ENCODE peak calls at places on chromosome 20, in nine cellular contexts. A is Caco-2, Y is pancreas, V is fibroblast of lung, M is ovary, H is left ventricle myocardium inferior, O is AG04450, B is transverse colon, W is heart left ventricle. X is an unnamed sample. For H3K27me3, the result is how much of the 10 kb centered on the place peaks cover.

GRCh38 chr20:11159728-11160127 is 485.9 kb upstream of the JAG1 start:
- DNase-seq in A (no peak), Y (no peak), V (peak), M (no peak), H (no peak), O (peak), B (peak), W (no peak), X (no peak)

GRCh38 chr20:40056186-40056585 is 632.9 kb downstream of the MAFB start:
- DNase-seq in A (no peak), Y (no peak), V (no peak), M (no peak), H (no peak), O (no peak), B (no peak), W (no peak), X (no peak)

GRCh38 chr20:60242836-60243520 is 284.8 kb downstream of the CDH26 start:
- DNase-seq in A (no peak), Y (no peak), V (peak), M (no peak), H (no peak), O (no peak), B (no peak), W (no peak), X (no peak)

GRCh38 chr20:54922096-54922495 is 446.7 kb downstream of the DOK5 start:
- DNase-seq in A (no peak), Y (no peak), V (no peak), M (no peak), H (no peak), O (no peak), B (no peak), W (no peak), X (no peak)

GRCh38 chr20:60553095-60553494 is 594.9 kb downstream of the CDH26 start:
- DNase-seq in A (no peak), Y (no peak), V (no peak), M (no peak), H (no peak), O (no peak), B (no peak), W (no peak), X (no peak)

GRCh38 chr20:58018590-58018989 is 209.9 kb downstream of the ANKRD60 start:
- DNase-seq in A (no peak), Y (no peak), V (no peak), M (no peak), H (no peak), O (no peak), B (no peak), W (no peak), X (no peak)

GRCh38 chr20:19713851-19714716 is 44.0 kb upstream of the RIN2 start:
- DNase-seq in A (peak), Y (no peak), V (no peak), M (no peak), H (no peak), O (no peak), B (peak), W (no peak), X (no peak)

GRCh38 chr20:56575157-56575556 is 42.1 kb downstream of the FAM209B start:
- DNase-seq in A (no peak), Y (no peak), V (no peak), M (no peak), H (no peak), O (no peak), B (no peak), W (no peak), X (no peak)

GRCh38 chr20:9617062-9617461 is 102.7 kb downstream of the LAMP5 start:
- DNase-seq in A (peak), Y (no peak), V (peak), M (peak), H (peak), O (peak), B (peak), W (no peak), X (peak)

GRCh38 chr20:57434390-57434700 is 43.1 kb downstream of the RBM38 start:
- DNase-seq in A (no peak), Y (peak), V (no peak), M (no peak), H (no peak), O (no peak), B (no peak), W (no peak), X (peak)

GRCh38 chr20:49485563-49485962 is 3.1 kb upstream of the KCNB1 start:
- DNase-seq in A (no peak), Y (no peak), V (no peak), M (no peak), H (no peak), O (no peak), B (no peak), W (no peak), X (no peak)

GRCh38 chr20:49541733-49542513 is 26.0 kb downstream of the PTGIS start:
- DNase-seq in A (peak), Y (no peak), V (peak), M (peak), H (peak), O (peak), B (peak), W (no peak), X (peak)

GRCh38 chr20:44104807-44105517 is 82.0 kb downstream of the JPH2 start:
- DNase-seq in A (no peak), Y (no peak), V (peak), M (no peak), H (no peak), O (peak), B (no peak), W (no peak), X (no peak)

GRCh38 chr20:6966721-6967120 is 199.2 kb downstream of the BMP2 start:
- DNase-seq in A (no peak), Y (no peak), V (peak), M (no peak), H (no peak), O (no peak), B (no peak), W (no peak), X (no peak)

GRCh38 chr20:50533061-50533460 is 22.9 kb downstream of the PTPN1 start:
- DNase-seq in A (no peak), Y (no peak), V (no peak), M (no peak), H (no peak), O (no peak), B (no peak), W (no peak), X (no peak)

GRCh38 chr20:37337208-37337955 is 8.6 kb upstream of the SRC start:
- DNase-seq in A (no peak), Y (no peak), V (no peak), M (peak), H (no peak), O (no peak), B (no peak), W (no peak), X (no peak)

GRCh38 chr20:57417830-57418780 is 26.9 kb downstream of the RBM38 start:
- DNase-seq in A (no peak), Y (peak), V (no peak), M (no peak), H (no peak), O (no peak), B (no peak), W (no peak), X (no peak)

GRCh38 chr20:33969563-33969962 is 24.1 kb upstream of the RALY start:
- DNase-seq in A (no peak), Y (no peak), V (no peak), M (no peak), H (no peak), O (no peak), B (no peak), W (no peak), X (no peak)

GRCh38 chr20:17452441-17452840 is 78.7 kb downstream of the BFSP1 start:
- DNase-seq in A (no peak), Y (no peak), V (no peak), M (no peak), H (no peak), O (no peak), B (no peak), W (no peak), X (no peak)

GRCh38 chr20:33910056-33910455 is 83.7 kb upstream of the RALY start:
- DNase-seq in A (no peak), Y (no peak), V (peak), M (no peak), H (no peak), O (no peak), B (no peak), W (no peak), X (no peak)

GRCh38 chr20:59455392-59456341 is 148.7 kb upstream of the PHACTR3 start:
- DNase-seq in A (peak), Y (no peak), V (no peak), M (no peak), H (peak), O (no peak), B (no peak), W (no peak), X (peak)

GRCh38 chr20:51116765-51117686 is 94.1 kb upstream of the KCNG1 start:
- DNase-seq in A (no peak), Y (no peak), V (peak), M (no peak), H (no peak), O (peak), B (no peak), W (no peak), X (no peak)

GRCh38 chr20:58277578-58278344 is 31.8 kb upstream of the RAB22A start:
- DNase-seq in A (no peak), Y (no peak), V (no peak), M (no peak), H (no peak), O (no peak), B (no peak), W (no peak), X (no peak)

GRCh38 chr20:43473058-43473704 is 15.5 kb downstream of the SRSF6 start:
- DNase-seq in A (no peak), Y (no peak), V (no peak), M (no peak), H (no peak), O (no peak), B (no peak), W (no peak), X (no peak)

GRCh38 chr20:19995220-19995863 is 21.8 kb upstream of the NAA20 start:
- DNase-seq in A (peak), Y (no peak), V (peak), M (no peak), H (no peak), O (no peak), B (no peak), W (no peak), X (no peak)

GRCh38 chr20:45097485-45098095 is 3.3 kb downstream of the KCNS1 start:
- DNase-seq in A (no peak), Y (no peak), V (peak), M (no peak), H (no peak), O (no peak), B (peak), W (no peak), X (no peak)

GRCh38 chr20:52103469-52103910 is 88.1 kb downstream of the ZFP64 start:
- DNase-seq in A (no peak), Y (no peak), V (peak), M (no peak), H (no peak), O (no peak), B (no peak), W (no peak), X (no peak)

DNA sequence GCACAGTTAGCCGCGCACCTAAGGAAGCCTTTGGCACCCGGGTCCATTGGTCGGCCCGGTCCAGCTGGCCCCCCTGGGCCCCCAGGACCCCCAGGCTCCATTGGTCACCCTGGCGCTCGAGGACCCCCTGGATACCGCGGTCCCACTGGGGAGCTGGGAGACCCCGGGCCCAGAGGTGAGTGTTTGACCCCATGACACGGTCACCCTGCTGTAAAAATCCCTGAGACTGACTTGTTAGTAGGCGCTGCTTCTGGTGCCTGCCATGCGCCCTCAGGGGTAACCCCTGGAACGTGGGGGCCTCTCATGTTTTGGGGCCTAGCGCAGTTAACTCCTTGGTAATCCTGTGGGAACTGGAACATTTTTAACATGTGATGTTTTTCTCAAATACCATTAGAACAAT is 20.2 kb downstream of the COL9A3 start:
- DNase-seq in A (no peak), Y (no peak), V (no peak), M (no peak), H (no peak), O (no peak), B (no peak), W (no peak), X (no peak)
- H3K27me3 ChIP-seq in A (under half), Y (under half), V (under half), M (under half), H (under half), O (under half), B (under half), W (under half), X (under half)

DNA sequence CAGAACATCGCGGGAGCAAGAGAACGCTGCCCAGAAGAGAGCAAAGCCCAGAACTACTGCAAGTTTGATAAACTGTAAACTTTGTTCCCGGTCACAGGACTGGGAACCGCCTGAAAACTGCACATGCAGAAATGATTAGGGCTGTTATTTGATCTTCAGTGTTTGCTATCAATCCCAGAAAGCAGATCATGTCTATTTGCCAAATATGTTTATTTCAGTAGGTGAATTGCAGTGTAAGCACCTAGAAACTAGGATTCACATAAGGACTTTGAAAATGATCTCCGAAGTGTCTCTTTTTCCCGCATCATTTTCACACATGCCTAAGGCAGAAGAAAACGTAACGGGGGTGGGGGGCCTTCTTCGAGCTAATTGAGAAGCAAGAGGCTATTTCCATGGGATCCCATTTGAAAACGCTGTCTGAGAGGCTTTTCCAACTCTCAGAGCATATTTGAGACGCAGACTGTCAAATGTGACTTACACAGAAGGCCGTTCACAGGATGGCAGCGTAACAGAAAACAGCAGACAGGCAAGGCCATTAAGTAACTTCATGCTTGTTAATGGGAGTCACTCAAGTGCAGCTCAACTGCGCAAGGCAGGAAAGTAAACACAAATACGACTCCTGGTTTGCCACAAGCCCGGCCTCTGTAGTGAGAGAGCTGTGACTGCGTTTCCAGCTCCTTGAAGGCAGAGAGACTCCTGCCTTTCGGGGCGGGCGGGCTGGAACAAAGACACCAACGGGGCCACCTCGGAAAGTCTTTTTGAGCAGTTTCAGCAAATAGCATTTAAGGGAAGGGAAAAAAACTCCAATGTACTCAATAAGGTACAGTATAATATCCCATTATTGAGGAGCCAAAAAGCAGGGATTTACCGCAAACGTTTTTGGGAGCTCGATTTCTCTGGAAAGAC is 144.7 kb upstream of the ZNF217 start:
- DNase-seq in A (peak), Y (peak), V (peak), M (peak), H (peak), O (peak), B (peak), W (peak), X (peak)
- H3K4me3 ChIP-seq in A (peak), Y (peak), V (no peak), M (no peak), H (peak), O (no peak), B (no peak), W (peak), X (peak)

GRCh38 chr20:4896971-4897497 is 104.3 kb downstream of the SLC23A2 start:
- DNase-seq in A (no peak), Y (no peak), V (no peak), M (no peak), H (no peak), O (no peak), B (no peak), W (no peak), X (no peak)
- TF ChIP-seq CTCF in A (no peak), Y (no peak), V (no peak), M (no peak), H (no peak), O (no peak), B (no peak), W (no peak), X (no peak)

GRCh38 chr20:46171476-46171875 is 53.4 kb downstream of the CD40 start:
- DNase-seq in A (no peak), Y (no peak), V (no peak), M (no peak), H (no peak), O (no peak), B (no peak), W (no peak), X (no peak)
- H3K27me3 ChIP-seq in A (under half), Y (under half), V (under half), M (under half), H (half or more), O (under half), B (half or more), W (under half), X (half or more)

DNA sequence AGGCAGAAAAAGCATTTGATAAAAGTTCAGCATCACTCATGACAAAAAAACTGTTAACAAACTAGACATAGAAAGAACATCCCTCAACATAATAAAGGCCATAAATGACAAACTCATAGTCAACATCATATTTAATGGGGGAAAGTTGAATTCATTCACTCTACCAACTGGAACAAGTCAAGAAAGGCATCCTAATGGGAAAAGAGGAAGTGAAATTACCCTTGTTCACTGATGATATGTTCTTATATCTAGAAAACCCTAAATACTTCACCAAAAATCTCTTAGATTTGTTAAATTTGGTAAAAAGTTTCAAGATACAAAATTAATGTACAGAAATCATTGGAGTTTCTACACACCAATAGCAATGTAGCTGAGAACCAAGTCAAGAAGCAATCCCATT is 48.9 kb downstream of the GGTLC1 start:
- DNase-seq in A (no peak), Y (no peak), V (no peak), M (no peak), H (no peak), O (no peak), B (no peak), W (no peak), X (no peak)
- H3K4me3 ChIP-seq in A (no peak), Y (no peak), V (no peak), M (no peak), H (no peak), O (no peak), B (no peak), W (no peak), X (no peak)

DNA sequence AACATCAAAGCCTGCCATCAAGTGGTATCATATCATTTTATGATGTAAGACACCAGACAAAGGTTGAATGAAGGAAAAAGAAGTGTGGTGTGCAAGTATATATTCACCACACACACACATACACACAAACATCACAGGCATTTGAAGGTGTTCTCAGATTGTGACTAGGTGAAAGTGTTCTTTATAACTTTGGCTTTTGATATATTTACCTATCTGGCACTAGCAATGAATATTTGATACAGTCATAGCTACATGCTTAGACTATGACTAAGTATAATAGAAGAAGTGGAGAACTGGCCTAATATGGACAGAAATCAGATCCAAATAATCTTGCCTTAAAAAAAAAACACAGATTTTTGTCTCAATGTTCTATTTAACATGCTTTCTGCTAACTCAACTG is 809.9 kb downstream of the KIF16B start:
- DNase-seq in A (no peak), Y (no peak), V (peak), M (no peak), H (no peak), O (no peak), B (no peak), W (no peak), X (no peak)
- TF ChIP-seq CTCF in A (no peak), Y (no peak), V (no peak), M (no peak), H (no peak), O (no peak), B (no peak), W (no peak), X (no peak)

DNA sequence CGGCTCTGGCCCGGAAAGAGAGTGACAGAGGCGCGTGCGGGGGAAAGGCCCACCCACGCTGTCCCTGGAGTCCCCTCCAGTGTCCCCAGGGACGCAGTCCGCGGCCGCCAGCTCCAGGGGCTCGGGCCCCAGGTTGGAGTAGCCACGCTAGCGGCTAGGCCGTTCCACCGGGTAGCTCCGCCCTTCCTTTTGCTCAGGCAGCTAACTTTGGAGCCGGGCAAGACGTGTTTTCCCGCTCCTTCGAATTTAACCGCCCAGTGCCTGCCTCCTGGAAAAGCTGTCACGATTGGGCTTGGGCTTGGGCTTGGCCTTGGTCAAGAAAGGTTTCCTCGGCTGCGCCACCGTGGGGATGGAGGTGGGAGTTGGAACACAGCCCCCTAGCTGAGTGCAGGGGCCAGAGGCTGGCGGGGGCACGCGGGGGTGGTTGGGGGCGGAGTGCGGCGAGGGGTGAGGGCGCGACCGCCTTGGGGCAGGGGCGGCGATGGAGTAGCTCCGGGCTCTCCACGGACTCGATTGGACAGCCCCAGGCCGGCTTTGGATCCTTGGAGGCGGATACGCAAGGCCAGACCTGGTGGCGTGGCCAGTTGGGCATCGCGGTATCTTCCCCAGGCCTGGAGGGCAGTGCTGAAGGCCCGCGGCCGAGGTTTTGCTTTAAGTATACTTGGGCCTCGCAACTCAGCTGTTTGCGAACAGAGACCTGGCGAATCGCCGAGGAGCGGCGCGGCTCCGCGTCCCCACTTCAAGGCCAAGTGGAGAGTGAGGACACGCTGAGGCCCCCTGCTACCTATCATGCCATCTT is 4.5 kb downstream of the LINC00237 start:
- DNase-seq in A (peak), Y (peak), V (no peak), M (no peak), H (no peak), O (no peak), B (no peak), W (no peak), X (peak)
- H3K27me3 ChIP-seq in A (under half), Y (half or more), V (half or more), M (under half), H (half or more), O (half or more), B (half or more), W (half or more), X (half or more)

DNA sequence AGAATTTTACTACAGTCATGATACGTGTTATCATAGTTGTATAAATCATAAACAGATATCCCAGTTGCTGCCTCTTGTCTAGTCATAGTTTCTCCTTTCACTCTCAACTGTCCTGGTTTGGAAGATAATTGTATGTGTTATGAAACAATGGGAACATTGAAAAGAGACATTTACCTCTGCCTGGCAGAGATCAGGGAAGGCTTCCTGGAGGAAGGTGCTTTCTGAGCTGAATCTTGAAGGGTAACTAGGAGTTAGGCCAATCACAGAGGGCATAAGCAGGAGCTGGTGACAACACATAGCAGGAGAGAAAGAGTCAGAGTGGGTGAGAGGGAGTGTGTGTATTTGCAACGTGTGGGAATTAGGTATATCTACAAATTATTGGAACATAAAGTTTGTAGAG is 5.4 kb downstream of the ASXL1 start:
- DNase-seq in A (no peak), Y (no peak), V (no peak), M (no peak), H (no peak), O (no peak), B (no peak), W (no peak), X (no peak)
- H3K4me3 ChIP-seq in A (no peak), Y (no peak), V (no peak), M (no peak), H (no peak), O (no peak), B (no peak), W (no peak), X (peak)